ENCODE peak calls at places on chromosome 5, in ten cellular contexts. A, E, M, F, Z, D, N, I, O and Q are unnamed samples.

GRCh38 chr5:157469687-157470086 is 9.7 kb downstream of the NIPAL4 start:
- DNase-seq in I (no peak), O (no peak), N (no peak), E (no peak), Z (no peak), A (no peak), D (no peak), F (no peak), M (no peak), Q (no peak)

GRCh38 chr5:38922199-38922598 is 76.4 kb downstream of the OSMR start:
- DNase-seq in E (peak), N (peak), D (peak), O (peak), I (peak), F (peak), A (peak), Z (peak), M (peak), Q (no peak)

GRCh38 chr5:98905857-98906688 is 22.7 kb downstream of the CHD1 start:
- DNase-seq in Z (no peak), M (no peak), E (no peak), N (no peak), F (no peak), I (peak), O (peak), A (no peak), D (no peak), Q (no peak)

GRCh38 chr5:177314376-177315342 is 3.0 kb upstream of the MXD3 start:
- DNase-seq in F (peak), M (no peak), D (no peak), E (no peak), N (peak), I (no peak), O (no peak), A (no peak), Z (no peak), Q (peak)

GRCh38 chr5:58114324-58114723 is 345.6 kb downstream of the PLK2 start:
- DNase-seq in M (no peak), O (peak), Z (no peak), E (no peak), I (no peak), N (no peak), A (no peak), F (no peak), D (no peak), Q (no peak)

GRCh38 chr5:93601433-93602175 is 18.6 kb downstream of the NR2F1 start:
- DNase-seq in F (no peak), D (no peak), Z (no peak), N (no peak), I (no peak), E (no peak), O (peak), A (no peak), M (peak), Q (no peak)

GRCh38 chr5:150036513-150036912 is 36.0 kb downstream of the HMGXB3 start:
- DNase-seq in N (peak), I (no peak), D (no peak), M (no peak), F (no peak), Z (no peak), E (no peak), A (no peak), O (peak), Q (no peak)

GRCh38 chr5:64165160-64165499 is 513 bp upstream of the RNF180 start:
- DNase-seq in O (no peak), D (no peak), M (no peak), A (no peak), I (no peak), E (no peak), F (peak), N (no peak), Z (no peak), Q (no peak)

GRCh38 chr5:132776077-132776931 is 735 bp downstream of the SEPTIN8 start:
- DNase-seq in E (peak), N (no peak), D (peak), A (no peak), M (peak), F (peak), I (peak), O (no peak), Z (no peak), Q (peak)